ENCODE peak calls at places on chromosomes 11 and 22, in seven cellular contexts. O is suprapubic skin; C is HS-27A; J is NCI-H1092; V is DMS 273 treated with DMSO at 0.1 percent for 48 hours; L is WTC11; E is stimulated activated CD4-positive, alpha-beta T cell treated with anti-CD3 and anti-CD28 coated beads, Interleukin-4, amount 100 ng/mL, for 4 hours. S is an unnamed sample.

GRCh38 chr11:102473543-102473942 is 21.0 kb upstream of the TMEM123 start:
- DNase-seq in O (no peak), C (no peak), J (no peak), V (no peak), L (no peak), E (no peak), S (no peak)

GRCh38 chr11:36493332-36493731 is 16.7 kb downstream of the TRAF6 start:
- DNase-seq in O (no peak), C (no peak), J (no peak), V (no peak), L (no peak), E (no peak), S (no peak)

GRCh38 chr11:6855971-6856542 is 6.8 kb upstream of the OR10A2 start:
- DNase-seq in O (no peak), C (peak), J (no peak), V (no peak), L (no peak), E (no peak), S (peak)

GRCh38 chr11:31800398-31801265 is 10.5 kb downstream of the PAX6 start:
- DNase-seq in O (no peak), C (no peak), J (no peak), V (no peak), L (no peak), E (no peak), S (no peak)

GRCh38 chr11:2137202-2138071 is 1.8 kb downstream of the IGF2 start:
- DNase-seq in O (no peak), C (peak), J (no peak), V (no peak), L (peak), E (no peak), S (no peak)

GRCh38 chr11:11022126-11022730 is 164.4 kb upstream of the ZBED5 start:
- DNase-seq in O (no peak), C (no peak), J (peak), V (no peak), L (no peak), E (no peak), S (no peak)

GRCh38 chr11:88357323-88358039 is 19.9 kb upstream of the CTSC start:
- DNase-seq in O (no peak), C (no peak), J (no peak), V (no peak), L (no peak), E (no peak), S (no peak)

GRCh38 chr22:45770506-45770905 is 98.9 kb downstream of the ATXN10 start:
- DNase-seq in O (no peak), C (no peak), J (no peak), V (no peak), L (no peak), E (no peak), S (no peak)

GRCh38 chr11:62020661-62021060 is 53.2 kb upstream of the FTH1 start:
- DNase-seq in O (no peak), C (no peak), J (no peak), V (no peak), L (no peak), E (no peak), S (no peak)

GRCh38 chr11:121661796-121662508 is 209.2 kb upstream of the SORL1-AS1 start:
- DNase-seq in O (no peak), C (no peak), J (no peak), V (no peak), L (no peak), E (no peak), S (peak)

GRCh38 chr11:57480409-57481137 is 20.2 kb downstream of the RTN4RL2 start:
- DNase-seq in O (no peak), C (no peak), J (peak), V (peak), L (peak), E (peak), S (peak)

GRCh38 chr11:31714840-31715239 is 96.3 kb downstream of the PAX6 start:
- DNase-seq in O (no peak), C (no peak), J (no peak), V (no peak), L (no peak), E (no peak), S (no peak)

GRCh38 chr11:9265211-9266131 is at the start of gene DENND5A:
- DNase-seq in O (peak), C (peak), J (peak), V (no peak), L (peak), E (peak), S (peak)

GRCh38 chr22:36773935-36774334 is 2.0 kb downstream of the IFT27 start:
- DNase-seq in O (no peak), C (no peak), J (peak), V (no peak), L (no peak), E (no peak), S (peak)

GRCh38 chr11:114082415-114082748 is 22.9 kb downstream of the ZBTB16 start:
- DNase-seq in O (no peak), C (no peak), J (no peak), V (no peak), L (no peak), E (no peak), S (no peak)

GRCh38 chr11:103892603-103893002 is 143.8 kb upstream of the DDI1 start:
- DNase-seq in O (no peak), C (no peak), J (no peak), V (no peak), L (no peak), E (no peak), S (peak)

GRCh38 chr11:61775606-61776554 is 16.5 kb downstream of the TMEM258 start:
- DNase-seq in O (no peak), C (no peak), J (no peak), V (no peak), L (no peak), E (no peak), S (no peak)